ENCODE peak calls at places on chromosomes 5 and 9, in four cellular contexts. V is Peyer's patch, C is neural progenitor cell, Y is KBM-7. R is an unnamed sample.

GRCh38 chr9:80892703-80893102 is 796.6 kb downstream of the TLE1 start:
- DNase-seq in V (no peak), C (no peak), Y (no peak), R (no peak)

GRCh38 chr9:88278036-88278435 is 110.2 kb upstream of the SPIN1 start:
- DNase-seq in V (no peak), C (no peak), Y (no peak), R (no peak)

GRCh38 chr5:36901856-36902255 is 25.3 kb downstream of the NIPBL start:
- DNase-seq in V (no peak), C (no peak), Y (no peak), R (no peak)

GRCh38 chr5:174724484-174725260 is at the start of gene MSX2:
- DNase-seq in V (peak), C (peak), Y (peak), R (no peak)

GRCh38 chr5:59759600-59760357 is 133.7 kb downstream of the PDE4D start:
- DNase-seq in V (no peak), C (no peak), Y (no peak), R (peak)

GRCh38 chr9:136174779-136175744 is 29.9 kb downstream of the LHX3 start:
- DNase-seq in V (no peak), C (peak), Y (no peak), R (no peak)

GRCh38 chr9:34374905-34375552 is 1.7 kb downstream of the MYORG start:
- DNase-seq in V (peak), C (peak), Y (peak), R (no peak)

GRCh38 chr9:91421022-91421765 is 2.4 kb downstream of the NFIL3 start:
- DNase-seq in V (no peak), C (peak), Y (peak), R (no peak)